ENCODE peak calls at places on chromosomes 4 and X, in five cellular contexts. D, H, M, W and K are unnamed samples.

GRCh38 chr4:152033621-152034020 is 272.8 kb upstream of the GATB start:
- DNase-seq in D (no peak), M (no peak), W (no peak), H (no peak), K (no peak)

GRCh38 chrX:109889289-109890006 is 113.5 kb upstream of the TMEM164 start:
- DNase-seq in H (no peak), D (peak), M (peak), W (peak), K (no peak)

GRCh38 chrX:153736871-153737441 is 12.3 kb downstream of the ABCD1 start:
- DNase-seq in D (no peak), W (no peak), M (no peak), H (no peak), K (no peak)

GRCh38 chr4:170009291-170009690 is 16.9 kb downstream of the MFAP3L start:
- DNase-seq in W (no peak), H (no peak), D (no peak), M (no peak), K (no peak)

GRCh38 chrX:44291468-44292116 is 51.9 kb downstream of the EFHC2 start:
- DNase-seq in D (no peak), W (no peak), M (no peak), H (no peak), K (no peak)

GRCh38 chr4:82774711-82775171 is 23.9 kb downstream of the SCD5 start:
- DNase-seq in H (no peak), W (no peak), D (no peak), M (no peak), K (no peak)

GRCh38 chrX:103063918-103064434 is at the start of gene BEX1:
- DNase-seq in D (no peak), W (no peak), M (peak), H (peak), K (no peak)

GRCh38 chr4:146278986-146279385 is 64.6 kb downstream of the REELD1 start:
- DNase-seq in W (no peak), M (no peak), H (no peak), D (no peak), K (no peak)

GRCh38 chrX:100599456-100599855 is 14.7 kb downstream of the TNMD start:
- DNase-seq in W (no peak), H (no peak), D (no peak), M (no peak), K (no peak)

GRCh38 chr4:173024203-173024602 is 144.4 kb upstream of the GALNT7 start:
- DNase-seq in W (no peak), M (no peak), D (no peak), H (no peak), K (no peak)

GRCh38 chr4:26885912-26886274 is 25.3 kb downstream of the STIM2 start:
- DNase-seq in M (no peak), D (peak), H (no peak), W (no peak), K (no peak)

GRCh38 chr4:111399523-111400135 is 745.6 kb upstream of the FAM241A start:
- DNase-seq in H (no peak), D (no peak), M (no peak), W (no peak), K (no peak)

GRCh38 chr4:83830138-83830537 is 294.2 kb downstream of the GPAT3 start:
- DNase-seq in D (no peak), W (no peak), M (no peak), H (no peak), K (no peak)

GRCh38 chrX:57985951-57986350 is 75.7 kb upstream of the ZXDA start:
- DNase-seq in W (no peak), H (no peak), M (no peak), D (no peak), K (no peak)

GRCh38 chrX:3713225-3713936 is at the start of gene PRKX:
- DNase-seq in H (peak), D (peak), M (no peak), W (peak), K (no peak)

GRCh38 chr4:2591189-2591588 is 54.7 kb downstream of the FAM193A start:
- DNase-seq in W (peak), M (no peak), D (no peak), H (no peak), K (no peak)

GRCh38 chr4:26144526-26145167 is 176.2 kb upstream of the RBPJ start:
- DNase-seq in W (no peak), D (no peak), M (no peak), H (no peak), K (no peak)

GRCh38 chrX:10025742-10026493 is 58.8 kb downstream of the CLDN34 start:
- DNase-seq in W (no peak), D (no peak), H (no peak), M (no peak), K (no peak)
- TF ChIP-seq MAX in W (no peak), D (no peak), H (no peak), M (no peak), K (no peak)

GRCh38 chr4:41360911-41361830 is 104.4 kb downstream of the UCHL1 start:
- DNase-seq in D (no peak), W (no peak), M (no peak), H (peak), K (no peak)

GRCh38 chr4:41363384-41363981 is 106.8 kb downstream of the UCHL1 start:
- DNase-seq in D (no peak), W (no peak), H (peak), M (no peak), K (no peak)

GRCh38 chr4:41360214-41360910 is 103.6 kb downstream of the UCHL1 start:
- DNase-seq in D (no peak), W (peak), H (peak), M (no peak), K (no peak)

GRCh38 chr4:41362647-41363383 is 106.1 kb downstream of the UCHL1 start:
- DNase-seq in W (no peak), D (no peak), H (peak), M (no peak), K (no peak)

GRCh38 chr4:41361831-41362646 is 105.3 kb downstream of the UCHL1 start:
- DNase-seq in W (no peak), H (no peak), D (no peak), M (no peak), K (no peak)
- H2AFZ ChIP-seq in W (no peak), H (no peak), D (no peak), M (no peak), K (no peak)

GRCh38 chr4:41287005-41287404 is 30.3 kb downstream of the UCHL1 start:
- DNase-seq in W (no peak), H (no peak), D (no peak), M (no peak), K (no peak)
- TF ChIP-seq ATF3 in W (no peak), H (no peak), D (no peak), M (no peak), K (no peak)

DNA sequence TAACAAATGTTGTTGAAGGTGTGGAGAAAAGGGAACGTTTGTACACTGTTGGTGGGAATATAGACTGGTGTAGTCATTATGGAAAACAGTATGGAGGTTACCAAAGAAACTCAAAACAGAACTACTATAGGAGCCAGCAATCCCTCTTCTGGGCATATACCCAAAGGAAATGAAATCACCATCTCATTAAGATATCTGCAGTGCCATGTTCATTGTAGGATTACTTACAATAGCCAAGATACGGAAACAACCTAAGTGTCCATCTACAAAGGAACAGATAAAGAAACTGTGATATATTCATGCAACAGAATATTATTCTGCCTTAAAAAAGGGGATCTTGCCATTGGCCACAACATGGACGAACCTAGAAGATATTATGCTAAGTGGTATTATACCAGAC is 22.2 kb downstream of the APBB2 start:
- DNase-seq in W (no peak), H (no peak), M (no peak), D (no peak), K (no peak)
- TF ChIP-seq MAX in W (no peak), H (no peak), M (no peak), D (no peak), K (no peak)

GRCh38 chr4:168569066-168569908 is 72.4 kb downstream of the PALLD start:
- DNase-seq in H (no peak), M (peak), W (peak), D (no peak), K (peak)
- H2AFZ ChIP-seq in H (no peak), M (no peak), W (no peak), D (no peak), K (no peak)

DNA sequence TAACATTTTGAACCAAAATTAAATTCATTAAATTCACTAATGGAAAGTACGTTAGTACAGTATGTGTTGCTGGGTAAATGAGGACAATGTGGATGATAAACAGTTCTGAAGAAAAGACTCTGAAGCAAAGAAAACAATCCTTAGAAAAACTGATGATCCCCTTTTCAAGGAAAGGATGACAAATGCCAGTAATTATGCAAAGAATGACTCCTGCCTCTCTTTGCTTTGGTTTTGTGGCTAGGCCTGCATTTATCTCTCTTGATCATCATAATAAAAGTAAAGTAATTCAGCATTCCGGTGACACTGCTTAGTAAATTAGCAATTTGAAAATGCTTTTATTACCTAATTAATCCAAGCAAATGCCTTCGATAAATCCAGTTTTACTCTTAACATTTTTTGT is 652.2 kb upstream of the DIPK2B start:
- DNase-seq in W (no peak), H (no peak), M (no peak), D (no peak), K (no peak)
- TF ChIP-seq ATF3 in W (no peak), H (no peak), M (no peak), D (no peak), K (no peak)

DNA sequence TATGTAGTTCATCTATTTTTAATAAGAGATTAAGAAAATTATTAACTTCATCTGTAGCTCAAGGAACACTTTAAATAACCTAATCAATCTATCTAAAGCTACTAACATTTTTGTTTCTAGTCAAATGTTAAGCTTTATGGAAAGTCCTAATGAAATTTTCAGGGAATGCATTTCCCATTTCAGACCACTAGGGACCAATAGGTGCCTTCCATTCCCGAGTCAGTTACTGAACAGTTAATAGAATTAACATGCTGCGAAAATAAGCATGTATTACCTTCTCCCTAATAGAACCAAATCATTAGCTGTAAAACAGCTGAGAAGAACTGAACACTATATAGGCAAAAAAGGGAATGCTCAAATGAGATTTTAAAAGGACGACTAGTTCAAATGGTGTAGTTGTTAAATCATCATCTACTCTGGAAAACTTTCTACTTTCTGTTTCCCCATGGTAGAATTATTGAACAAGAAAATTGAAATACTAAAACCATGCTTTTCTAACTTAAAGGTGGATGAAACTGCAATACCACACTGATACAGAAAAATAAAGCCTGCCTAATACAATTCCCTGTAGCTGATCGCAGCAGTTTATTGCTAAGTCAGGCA is 22.5 kb downstream of the STX18 start:
- DNase-seq in M (no peak), W (peak), D (no peak), H (no peak), K (peak)
- TF ChIP-seq MAX in M (no peak), W (no peak), D (no peak), H (no peak), K (no peak)

DNA sequence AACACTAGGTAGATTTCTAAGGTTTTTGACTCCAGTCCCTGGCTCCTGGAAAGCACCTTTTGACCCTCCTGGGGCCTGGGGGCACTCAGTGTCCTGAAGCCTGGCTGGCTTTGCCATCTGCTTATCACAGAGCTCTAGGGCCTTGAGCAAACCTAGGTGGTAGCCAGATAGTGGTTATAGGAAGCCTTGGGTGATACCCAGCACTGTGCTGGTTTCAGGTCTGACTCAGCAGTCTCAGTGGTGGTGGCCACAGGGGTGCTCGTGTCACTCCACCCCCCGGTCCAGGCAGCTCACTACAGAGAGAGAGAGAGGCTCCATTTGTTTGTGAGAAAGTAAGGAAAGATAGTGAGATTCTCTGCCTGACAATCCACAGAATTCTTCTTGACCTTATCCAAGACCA is 195.8 kb upstream of the ZFP42 start:
- DNase-seq in H (no peak), W (no peak), D (no peak), M (no peak), K (no peak)
- H2AFZ ChIP-seq in H (no peak), W (no peak), D (no peak), M (no peak), K (no peak)

GRCh38 chr4:77263247-77263646 is 106.2 kb downstream of the CCNG2 start:
- DNase-seq in D (no peak), H (no peak), M (no peak), W (no peak), K (no peak)
- TF ChIP-seq ATF3 in D (no peak), H (no peak), M (no peak), W (no peak), K (no peak)

GRCh38 chrX:77009691-77010090 is 437.5 kb upstream of the FGF16 start:
- DNase-seq in H (no peak), D (no peak), W (no peak), M (no peak), K (no peak)

GRCh38 chrX:77003530-77003929 is 443.7 kb upstream of the FGF16 start:
- DNase-seq in W (no peak), M (no peak), D (no peak), H (no peak), K (no peak)

DNA sequence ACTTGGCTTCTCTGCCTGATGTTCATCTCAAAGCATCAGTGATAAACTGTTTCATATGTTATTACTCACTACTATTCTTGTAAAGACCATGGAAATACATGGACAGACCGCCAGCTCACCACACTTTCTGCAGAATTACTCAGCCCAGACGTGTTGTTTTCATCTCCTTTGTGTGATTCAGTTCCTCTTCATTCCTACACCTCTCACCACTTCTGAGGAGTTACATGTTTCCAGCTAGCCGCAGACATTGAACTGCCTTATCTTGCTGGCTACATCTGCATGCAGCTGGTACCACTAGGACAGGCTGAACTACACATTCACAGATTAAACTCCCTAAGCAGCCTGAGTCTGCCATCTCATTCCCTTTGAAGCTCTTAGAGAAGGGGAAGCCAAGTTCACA is 443.2 kb upstream of the FGF16 start:
- DNase-seq in W (no peak), D (no peak), H (no peak), M (no peak), K (no peak)
- TF ChIP-seq MAX in W (no peak), D (no peak), H (no peak), M (no peak), K (no peak)